ENCODE peak calls at places on chromosome 17, in four cellular contexts. Z is astrocyte of the spinal cord; K is BE2C; S is stimulated activated CD4-positive, alpha-beta T cell treated with anti-CD3 and anti-CD28 coated beads, Interleukin-1b, Interleukin-23, amount 100 ng/mL, for 1 hour. P is an unnamed sample.

GRCh38 chr17:60510031-60510430 is 16.0 kb downstream of the APPBP2 start:
- DNase-seq in S (no peak), Z (no peak), K (no peak), P (no peak)

GRCh38 chr17:7235693-7236665 is 1.7 kb upstream of the DVL2 start:
- DNase-seq in S (no peak), Z (no peak), K (no peak), P (no peak)

GRCh38 chr17:78993241-78993956 is 13.7 kb upstream of the LGALS3BP start:
- DNase-seq in Z (peak; percentile 47), S (peak; percentile 38), K (peak; percentile 79), P (peak; percentile 94)

GRCh38 chr17:50524838-50525237 is 7.7 kb upstream of the EPN3 start:
- DNase-seq in Z (no peak), K (no peak), S (no peak), P (no peak)

GRCh38 chr17:37438141-37438540 is 31.5 kb downstream of the TADA2A start:
- DNase-seq in Z (no peak), K (no peak), S (no peak), P (no peak)

GRCh38 chr17:41308251-41308917 is 725 bp downstream of the KRTAP16-1 start:
- DNase-seq in Z (no peak), S (no peak), K (no peak), P (no peak)

GRCh38 chr17:40949406-40949805 is 12.0 kb upstream of the KRT23 start:
- DNase-seq in S (no peak), Z (no peak), K (no peak), P (no peak)

GRCh38 chr17:17947966-17948365 is 24.2 kb downstream of the TOM1L2 start:
- DNase-seq in S (no peak), K (no peak), Z (no peak), P (no peak)

GRCh38 chr17:3009411-3009920 is 53.9 kb downstream of the OR1D5 start:
- DNase-seq in S (no peak), Z (no peak), K (no peak), P (no peak)

GRCh38 chr17:82056729-82057621 is 5.3 kb downstream of the GPS1 start:
- DNase-seq in S (no peak), Z (no peak), K (no peak), P (no peak)

GRCh38 chr17:13030459-13031305 is 12.9 kb upstream of the ELAC2 start:
- DNase-seq in S (peak; percentile 17), K (peak; percentile 16), Z (peak; percentile 66), P (peak; percentile 48)

GRCh38 chr17:80931421-80932265 is 60.0 kb upstream of the CHMP6 start:
- DNase-seq in K (no peak), S (no peak), Z (peak; percentile 89), P (no peak)

GRCh38 chr17:61330174-61331150 is 69.2 kb upstream of the TBX2 start:
- DNase-seq in K (no peak), S (no peak), Z (no peak), P (no peak)

GRCh38 chr17:83195330-83196087 is 116.1 kb downstream of the METRNL start:
- DNase-seq in S (no peak), K (peak; percentile 3), Z (peak; percentile 76), P (no peak)

GRCh38 chr17:18025596-18026407 is 13.2 kb downstream of the ATPAF2 start:
- DNase-seq in K (no peak), Z (no peak), S (no peak), P (no peak)

GRCh38 chr17:67717624-67718324 is at the start of gene NOL11:
- DNase-seq in Z (peak; percentile 99), S (peak; percentile 98), K (peak; percentile 99), P (peak; percentile 99)

GRCh38 chr17:63549289-63549945 is 860 bp upstream of the DCAF7 start:
- DNase-seq in S (no peak), K (peak; percentile 49), Z (no peak), P (no peak)

GRCh38 chr17:38735161-38735997 is 5.2 kb downstream of the CISD3 start:
- DNase-seq in Z (no peak), S (peak; percentile 68), K (peak; percentile 79), P (peak; percentile 92)

GRCh38 chr17:20612635-20613034 is 33.1 kb downstream of the CDRT15L2 start:
- DNase-seq in S (no peak), K (no peak), Z (no peak), P (no peak)

GRCh38 chr17:61217878-61218437 is 181.7 kb upstream of the TBX2 start:
- DNase-seq in Z (no peak), K (no peak), S (no peak), P (no peak)

GRCh38 chr17:70869402-70870085 is 700.2 kb downstream of the KCNJ2 start:
- DNase-seq in Z (no peak), S (no peak), K (peak; percentile 9), P (no peak)

GRCh38 chr17:51119415-51120356 is 982 bp downstream of the SPAG9 start:
- DNase-seq in K (peak; percentile 52), Z (peak; percentile 50), S (peak; percentile 6), P (peak; percentile 24)

GRCh38 chr17:14297161-14297851 is 3.6 kb upstream of the HS3ST3B1 start:
- DNase-seq in Z (peak; percentile 51), S (no peak), K (no peak), P (peak; percentile 50)

GRCh38 chr17:50914510-50914849 is 48.3 kb upstream of the TOB1 start:
- DNase-seq in Z (no peak), S (no peak), K (no peak), P (no peak)

GRCh38 chr17:47192549-47192948 is 3.5 kb upstream of the CDC27 start:
- DNase-seq in S (no peak), Z (no peak), K (no peak), P (no peak)

GRCh38 chr17:7440823-7441174 is 1.5 kb downstream of the FGF11 start:
- DNase-seq in Z (peak; percentile 29), S (no peak), K (peak; percentile 56), P (peak; percentile 72)

GRCh38 chr17:74383140-74383539 is 15.8 kb downstream of the GPR142 start:
- DNase-seq in K (no peak), S (no peak), Z (no peak), P (no peak)

GRCh38 chr17:16281351-16281750 is 64.3 kb downstream of the PIGL start:
- DNase-seq in Z (peak; percentile 87), S (no peak), K (no peak), P (no peak)

GRCh38 chr17:76078859-76079576 is at the start of gene ZACN:
- DNase-seq in Z (no peak), K (no peak), S (no peak), P (peak; percentile 53)

GRCh38 chr17:65163990-65164495 is 26.9 kb downstream of the RGS9 start:
- DNase-seq in S (no peak), Z (peak; percentile 7), K (peak; percentile 15), P (no peak)

GRCh38 chr17:8038954-8039610 is at the start of gene ALOX15B:
- DNase-seq in Z (no peak), S (no peak), K (no peak), P (no peak)

GRCh38 chr17:2592974-2593845 is at the start of gene PAFAH1B1:
- DNase-seq in K (peak; percentile 88), S (peak; percentile 92), Z (peak; percentile 92), P (peak; percentile 99)

GRCh38 chr17:44197980-44198720 is 1.5 kb downstream of the ATXN7L3 start:
- DNase-seq in Z (peak; percentile 43), S (no peak), K (no peak), P (no peak)

GRCh38 chr17:7626956-7627249 is 718 bp downstream of the SAT2 start:
- DNase-seq in K (no peak), Z (peak; percentile 5), S (no peak), P (no peak)